ENCODE peak calls at places on chromosomes 16 and 17, in five cellular contexts. One of them, this sample, is unnamed.

GRCh38 chr17:71467719-71468118 is 653.1 kb upstream of the SOX9 start:
- DNase-seq in esophagus squamous epithelium: no peak
- DNase-seq in lower lobe of right lung: no peak
- DNase-seq in HL-60: no peak
- DNase-seq in B cell: no peak
- DNase-seq in this sample: no peak

GRCh38 chr16:57091200-57091989 is 988 bp upstream of the CPNE2 start:
- DNase-seq in esophagus squamous epithelium: no peak
- DNase-seq in lower lobe of right lung: peak
- DNase-seq in HL-60: no peak
- DNase-seq in B cell: no peak
- DNase-seq in this sample: no peak

GRCh38 chr17:55273579-55274370 is 9.0 kb downstream of the HLF start:
- DNase-seq in esophagus squamous epithelium: no peak
- DNase-seq in lower lobe of right lung: peak
- DNase-seq in HL-60: no peak
- DNase-seq in B cell: no peak
- DNase-seq in this sample: no peak

GRCh38 chr16:57518922-57519321 is 17.4 kb downstream of the CCDC102A start:
- DNase-seq in esophagus squamous epithelium: no peak
- DNase-seq in lower lobe of right lung: no peak
- DNase-seq in HL-60: no peak
- DNase-seq in B cell: no peak
- DNase-seq in this sample: no peak

GRCh38 chr16:88703486-88704309 is 2.5 kb downstream of the RNF166 start:
- DNase-seq in esophagus squamous epithelium: no peak
- DNase-seq in lower lobe of right lung: peak
- DNase-seq in HL-60: peak
- DNase-seq in B cell: peak
- DNase-seq in this sample: no peak

GRCh38 chr16:89910717-89911354 is 7.8 kb upstream of the MC1R start:
- DNase-seq in esophagus squamous epithelium: no peak
- DNase-seq in lower lobe of right lung: no peak
- DNase-seq in HL-60: no peak
- DNase-seq in B cell: no peak
- DNase-seq in this sample: no peak

GRCh38 chr16:67975321-67976105 is 4.8 kb downstream of the DPEP3 start:
- DNase-seq in esophagus squamous epithelium: no peak
- DNase-seq in lower lobe of right lung: no peak
- DNase-seq in HL-60: no peak
- DNase-seq in B cell: no peak
- DNase-seq in this sample: no peak

GRCh38 chr17:15886804-15887203 is 58.1 kb upstream of the ADORA2B start:
- DNase-seq in esophagus squamous epithelium: no peak
- DNase-seq in lower lobe of right lung: peak
- DNase-seq in HL-60: no peak
- DNase-seq in B cell: no peak
- DNase-seq in this sample: peak

GRCh38 chr17:59004338-59005111 is 102.2 kb downstream of the TRIM37 start:
- DNase-seq in esophagus squamous epithelium: no peak
- DNase-seq in lower lobe of right lung: no peak
- DNase-seq in HL-60: peak
- DNase-seq in B cell: peak
- DNase-seq in this sample: peak

GRCh38 chr17:2084766-2085647 is 30.1 kb downstream of the HIC1 start:
- DNase-seq in esophagus squamous epithelium: no peak
- DNase-seq in lower lobe of right lung: peak
- DNase-seq in HL-60: no peak
- DNase-seq in B cell: no peak
- DNase-seq in this sample: no peak

GRCh38 chr16:64455275-64455674 is 666.6 kb downstream of the CDH11 start:
- DNase-seq in esophagus squamous epithelium: no peak
- DNase-seq in lower lobe of right lung: no peak
- DNase-seq in HL-60: no peak
- DNase-seq in B cell: no peak
- DNase-seq in this sample: no peak
- TF ChIP-seq CTCF in esophagus squamous epithelium: no peak
- TF ChIP-seq CTCF in lower lobe of right lung: no peak
- TF ChIP-seq CTCF in HL-60: no peak
- TF ChIP-seq CTCF in B cell: no peak
- TF ChIP-seq CTCF in this sample: no peak

GRCh38 chr16:78058165-78058564 is 35.8 kb downstream of the CLEC3A start:
- DNase-seq in esophagus squamous epithelium: no peak
- DNase-seq in lower lobe of right lung: no peak
- DNase-seq in HL-60: no peak
- DNase-seq in B cell: no peak
- DNase-seq in this sample: no peak

GRCh38 chr16:78065344-78065743 is 34.1 kb upstream of the WWOX start:
- DNase-seq in esophagus squamous epithelium: no peak
- DNase-seq in lower lobe of right lung: no peak
- DNase-seq in HL-60: no peak
- DNase-seq in B cell: no peak
- DNase-seq in this sample: no peak

GRCh38 chr16:78060787-78061186 is 38.4 kb downstream of the CLEC3A start:
- DNase-seq in esophagus squamous epithelium: no peak
- DNase-seq in lower lobe of right lung: no peak
- DNase-seq in HL-60: no peak
- DNase-seq in B cell: no peak
- DNase-seq in this sample: no peak

GRCh38 chr16:78060295-78060694 is 37.9 kb downstream of the CLEC3A start:
- DNase-seq in esophagus squamous epithelium: no peak
- DNase-seq in lower lobe of right lung: no peak
- DNase-seq in HL-60: no peak
- DNase-seq in B cell: no peak
- DNase-seq in this sample: no peak
- TF ChIP-seq CTCF in esophagus squamous epithelium: no peak
- TF ChIP-seq CTCF in lower lobe of right lung: no peak
- TF ChIP-seq CTCF in HL-60: no peak
- TF ChIP-seq CTCF in B cell: no peak
- TF ChIP-seq CTCF in this sample: no peak

DNA sequence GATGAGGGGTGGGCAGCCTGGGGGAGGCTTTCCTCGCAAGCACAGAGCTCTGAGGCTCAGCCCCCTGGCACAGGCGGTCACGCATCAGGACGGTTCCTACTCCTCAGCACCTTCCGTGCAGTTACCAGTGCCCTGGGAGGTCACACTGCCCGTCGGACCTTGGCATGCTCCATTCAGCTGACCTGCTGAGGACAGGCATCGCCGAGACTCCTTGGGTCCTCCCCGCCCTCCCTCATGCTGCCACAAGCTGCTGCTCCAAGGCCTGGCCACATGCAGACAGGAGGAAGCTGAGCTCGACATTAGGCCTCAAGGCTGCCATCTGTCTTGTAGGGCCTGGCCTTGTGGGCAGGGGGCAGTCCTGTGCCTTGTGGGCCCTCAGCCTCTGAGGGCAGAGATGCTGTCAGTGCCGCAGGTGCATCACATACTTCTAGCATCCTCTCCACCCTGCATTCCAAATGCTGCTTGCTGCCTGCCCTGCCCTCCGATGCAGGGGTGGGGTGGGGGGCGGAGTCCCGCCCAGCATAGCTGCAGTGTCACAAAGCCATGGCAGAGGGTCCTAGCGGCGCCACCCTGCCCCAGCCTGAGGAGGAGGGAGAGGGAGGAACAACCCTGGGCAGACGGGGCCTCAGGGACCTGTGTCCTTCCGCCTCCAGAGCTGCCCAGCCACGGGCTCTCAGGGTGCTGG is 9.3 kb downstream of the C16orf90 start:
- DNase-seq in esophagus squamous epithelium: no peak
- DNase-seq in lower lobe of right lung: no peak
- DNase-seq in HL-60: no peak
- DNase-seq in B cell: no peak
- DNase-seq in this sample: no peak
- TF ChIP-seq CTCF in esophagus squamous epithelium: no peak
- TF ChIP-seq CTCF in lower lobe of right lung: no peak
- TF ChIP-seq CTCF in HL-60: no peak
- TF ChIP-seq CTCF in B cell: no peak
- TF ChIP-seq CTCF in this sample: no peak

GRCh38 chr17:80991645-80992076 is at the start of gene CHMP6:
- DNase-seq in esophagus squamous epithelium: no peak
- DNase-seq in lower lobe of right lung: peak
- DNase-seq in HL-60: peak
- DNase-seq in B cell: peak
- DNase-seq in this sample: no peak
- TF ChIP-seq CTCF in esophagus squamous epithelium: peak
- TF ChIP-seq CTCF in lower lobe of right lung: peak
- TF ChIP-seq CTCF in HL-60: no peak
- TF ChIP-seq CTCF in B cell: peak
- TF ChIP-seq CTCF in this sample: no peak

GRCh38 chr17:40532520-40533253 is 31.3 kb upstream of the TNS4 start:
- DNase-seq in esophagus squamous epithelium: no peak
- DNase-seq in lower lobe of right lung: no peak
- DNase-seq in HL-60: no peak
- DNase-seq in B cell: no peak
- DNase-seq in this sample: peak

GRCh38 chr17:40533896-40534295 is 31.4 kb downstream of the CCR7 start:
- DNase-seq in esophagus squamous epithelium: no peak
- DNase-seq in lower lobe of right lung: no peak
- DNase-seq in HL-60: no peak
- DNase-seq in B cell: no peak
- DNase-seq in this sample: no peak

GRCh38 chr17:40535438-40535837 is 29.8 kb downstream of the CCR7 start:
- DNase-seq in esophagus squamous epithelium: no peak
- DNase-seq in lower lobe of right lung: no peak
- DNase-seq in HL-60: no peak
- DNase-seq in B cell: no peak
- DNase-seq in this sample: no peak

GRCh38 chr17:40535924-40536717 is 29.2 kb downstream of the CCR7 start:
- DNase-seq in esophagus squamous epithelium: no peak
- DNase-seq in lower lobe of right lung: no peak
- DNase-seq in HL-60: no peak
- DNase-seq in B cell: no peak
- DNase-seq in this sample: no peak

GRCh38 chr17:40534431-40535189 is 30.7 kb downstream of the CCR7 start:
- DNase-seq in esophagus squamous epithelium: no peak
- DNase-seq in lower lobe of right lung: no peak
- DNase-seq in HL-60: no peak
- DNase-seq in B cell: no peak
- DNase-seq in this sample: no peak
- TF ChIP-seq CTCF in esophagus squamous epithelium: no peak
- TF ChIP-seq CTCF in lower lobe of right lung: no peak
- TF ChIP-seq CTCF in HL-60: no peak
- TF ChIP-seq CTCF in B cell: no peak
- TF ChIP-seq CTCF in this sample: no peak

GRCh38 chr16:15038689-15039088 is 17.2 kb downstream of the NTAN1 start:
- DNase-seq in esophagus squamous epithelium: no peak
- DNase-seq in lower lobe of right lung: no peak
- DNase-seq in HL-60: no peak
- DNase-seq in B cell: no peak
- DNase-seq in this sample: no peak

GRCh38 chr16:15044286-15044685 is 11.6 kb downstream of the NTAN1 start:
- DNase-seq in esophagus squamous epithelium: no peak
- DNase-seq in lower lobe of right lung: peak
- DNase-seq in HL-60: no peak
- DNase-seq in B cell: no peak
- DNase-seq in this sample: no peak

GRCh38 chr16:15037745-15038144 is 18.1 kb downstream of the NTAN1 start:
- DNase-seq in esophagus squamous epithelium: no peak
- DNase-seq in lower lobe of right lung: no peak
- DNase-seq in HL-60: no peak
- DNase-seq in B cell: no peak
- DNase-seq in this sample: no peak

GRCh38 chr16:15043344-15043743 is 12.5 kb downstream of the NTAN1 start:
- DNase-seq in esophagus squamous epithelium: no peak
- DNase-seq in lower lobe of right lung: no peak
- DNase-seq in HL-60: no peak
- DNase-seq in B cell: no peak
- DNase-seq in this sample: no peak

GRCh38 chr16:15041260-15042011 is 14.4 kb downstream of the NTAN1 start:
- DNase-seq in esophagus squamous epithelium: no peak
- DNase-seq in lower lobe of right lung: peak
- DNase-seq in HL-60: no peak
- DNase-seq in B cell: no peak
- DNase-seq in this sample: no peak
- TF ChIP-seq CTCF in esophagus squamous epithelium: peak
- TF ChIP-seq CTCF in lower lobe of right lung: no peak
- TF ChIP-seq CTCF in HL-60: no peak
- TF ChIP-seq CTCF in B cell: no peak
- TF ChIP-seq CTCF in this sample: no peak

GRCh38 chr16:62194828-62195227 is 158.6 kb upstream of the CDH8 start:
- DNase-seq in esophagus squamous epithelium: no peak
- DNase-seq in lower lobe of right lung: no peak
- DNase-seq in HL-60: no peak
- DNase-seq in B cell: no peak
- DNase-seq in this sample: no peak

DNA sequence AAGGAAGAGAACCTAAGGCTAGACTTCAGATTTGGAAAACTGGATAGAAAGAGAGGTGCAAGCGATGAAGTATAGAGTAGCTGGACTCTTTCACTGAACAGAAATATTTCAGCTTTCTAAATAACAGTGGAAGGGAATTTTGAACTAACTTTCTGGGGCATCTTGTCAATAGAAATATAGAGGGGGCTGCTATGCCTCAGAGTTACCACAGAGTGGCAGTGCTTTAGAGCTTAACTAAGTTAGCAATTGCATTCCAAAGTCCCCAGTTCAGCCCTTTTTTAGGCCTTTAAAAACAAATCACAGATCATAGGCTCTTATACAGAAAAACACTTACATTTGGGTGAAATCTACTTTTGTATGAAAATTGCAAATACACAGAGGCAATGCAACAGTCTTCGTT is 154.2 kb upstream of the CDH8 start:
- DNase-seq in esophagus squamous epithelium: no peak
- DNase-seq in lower lobe of right lung: no peak
- DNase-seq in HL-60: no peak
- DNase-seq in B cell: no peak
- DNase-seq in this sample: no peak
- TF ChIP-seq CTCF in esophagus squamous epithelium: no peak
- TF ChIP-seq CTCF in lower lobe of right lung: no peak
- TF ChIP-seq CTCF in HL-60: peak
- TF ChIP-seq CTCF in B cell: no peak
- TF ChIP-seq CTCF in this sample: no peak

DNA sequence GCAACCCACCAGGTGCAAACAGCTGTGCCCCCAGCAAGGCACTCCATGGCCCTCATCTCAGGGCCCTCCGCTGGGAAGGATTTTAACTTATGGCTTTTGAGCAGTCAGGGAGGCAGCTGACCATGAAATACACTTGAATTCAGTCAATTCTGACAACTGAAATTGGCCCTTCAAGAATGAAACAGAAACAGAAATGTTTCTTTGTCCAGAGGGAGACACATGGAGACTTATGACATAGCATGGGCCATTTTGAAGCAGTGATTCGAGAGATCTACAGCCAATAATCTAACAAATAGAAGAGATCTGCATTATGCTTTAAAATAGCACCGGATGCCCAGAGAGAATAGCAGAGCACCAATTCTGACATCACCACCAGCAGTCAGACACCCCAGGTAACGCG is 7.5 kb downstream of the CACNG1 start:
- DNase-seq in esophagus squamous epithelium: no peak
- DNase-seq in lower lobe of right lung: no peak
- DNase-seq in HL-60: no peak
- DNase-seq in B cell: no peak
- DNase-seq in this sample: no peak
- TF ChIP-seq CTCF in esophagus squamous epithelium: no peak
- TF ChIP-seq CTCF in lower lobe of right lung: no peak
- TF ChIP-seq CTCF in HL-60: no peak
- TF ChIP-seq CTCF in B cell: no peak
- TF ChIP-seq CTCF in this sample: no peak